ENCODE peak calls at places on chromosomes 7 and 10, in seven cellular contexts. R is NCI-H1105, A is cardiac fibroblast, Z is fibroblast of lung, Q is Panc1, V is cerebellar cortex, F is heart left ventricle. E is an unnamed sample.

GRCh38 chr10:125984346-125984745 is 88.0 kb downstream of the FANK1 start:
- DNase-seq in R (no peak), A (no peak), Z (no peak), Q (no peak), V (no peak), F (no peak), E (no peak)

GRCh38 chr7:157158400-157158799 is 19.7 kb downstream of the UBE3C start:
- DNase-seq in R (peak; percentile 36), A (no peak), Z (no peak), Q (no peak), V (no peak), F (no peak), E (no peak)

GRCh38 chr7:74226633-74227032 is 16.8 kb downstream of the LAT2 start:
- DNase-seq in R (no peak), A (no peak), Z (no peak), Q (no peak), V (no peak), F (no peak), E (no peak)

GRCh38 chr7:29987083-29987482 is 2.5 kb downstream of the SCRN1 start:
- DNase-seq in R (no peak), A (no peak), Z (peak; percentile 67), Q (peak; percentile 36), V (peak; percentile 37), F (no peak), E (no peak)

GRCh38 chr7:40763319-40764287 is 628.8 kb downstream of the SUGCT start:
- DNase-seq in R (no peak), A (peak; percentile 40), Z (peak; percentile 82), Q (no peak), V (no peak), F (no peak), E (no peak)

GRCh38 chr7:110943686-110944350 is 147.1 kb upstream of the LRRN3 start:
- DNase-seq in R (no peak), A (no peak), Z (peak; percentile 78), Q (no peak), V (peak; percentile 4), F (no peak), E (no peak)

GRCh38 chr7:41245916-41246315 is 457.0 kb downstream of the INHBA start:
- DNase-seq in R (no peak), A (no peak), Z (no peak), Q (no peak), V (no peak), F (no peak), E (no peak)

GRCh38 chr7:142925413-142925812 is 8.1 kb downstream of the TRPV5 start:
- DNase-seq in R (no peak), A (no peak), Z (no peak), Q (no peak), V (no peak), F (no peak), E (no peak)

GRCh38 chr7:142359694-142360279 is 101.9 kb upstream of the PRSS58 start:
- DNase-seq in R (no peak), A (peak; percentile 10), Z (peak; percentile 8), Q (no peak), V (no peak), F (no peak), E (no peak)

GRCh38 chr7:95899919-95900513 is 127.7 kb downstream of the DYNC1I1 start:
- DNase-seq in R (no peak), A (no peak), Z (no peak), Q (no peak), V (no peak), F (no peak), E (no peak)

GRCh38 chr10:54133201-54133600 is 667.8 kb downstream of the PCDH15 start:
- DNase-seq in R (peak; percentile 4), A (no peak), Z (peak; percentile 24), Q (no peak), V (no peak), F (no peak), E (no peak)